ENCODE peak calls at places on chromosomes 4 and X, in eight cellular contexts. O is MM.1S, M is PC-3, A is fibroblast of lung, H is neural progenitor cell, R is H9, T is IMR-90, V is DND-41. B is an unnamed sample.

GRCh38 chrX:115400960-115401359 is 111.4 kb downstream of the LUZP4 start:
- DNase-seq in O (no peak), M (no peak), H (peak), T (no peak), A (no peak), R (peak), V (no peak), B (no peak)

GRCh38 chrX:20487227-20487626 is 220.5 kb upstream of the RPS6KA3 start:
- DNase-seq in V (no peak), T (peak), O (no peak), R (no peak), M (peak), H (no peak), A (peak), B (peak)

GRCh38 chr4:125704726-125705125 is 390.0 kb downstream of the FAT4 start:
- DNase-seq in A (peak), M (peak), H (no peak), V (no peak), O (no peak), T (peak), R (no peak), B (no peak)

GRCh38 chr4:52234539-52235174 is 183.6 kb downstream of the SPATA18 start:
- DNase-seq in H (peak), O (no peak), M (peak), A (no peak), R (no peak), T (peak), V (no peak), B (no peak)

GRCh38 chr4:113996599-113997177 is 17.2 kb upstream of the ARSJ start:
- DNase-seq in V (no peak), R (no peak), A (peak), H (no peak), M (peak), O (no peak), T (peak), B (peak)

GRCh38 chr4:8351931-8352367 is 82.4 kb downstream of the HTRA3 start:
- DNase-seq in A (peak), M (no peak), R (no peak), H (no peak), O (no peak), V (peak), T (peak), B (no peak)

GRCh38 chrX:81336455-81337144 is 134.7 kb downstream of the SH3BGRL start:
- DNase-seq in M (no peak), O (no peak), A (peak), H (no peak), R (no peak), T (peak), V (no peak), B (no peak)

GRCh38 chrX:109281478-109282275 is 200.2 kb downstream of the GUCY2F start:
- DNase-seq in A (peak), T (no peak), M (no peak), O (peak), V (no peak), H (peak), R (no peak), B (no peak)

GRCh38 chrX:7372843-7373525 is 225.0 kb upstream of the PUDP start:
- DNase-seq in H (no peak), M (peak), O (no peak), V (no peak), R (no peak), T (peak), A (peak), B (peak)

GRCh38 chr4:60201052-60201673 is 999.0 kb upstream of the ADGRL3 start:
- DNase-seq in A (peak), O (peak), T (peak), V (peak), R (peak), M (peak), H (peak), B (no peak)

GRCh38 chr4:174398728-174399127 is 115.0 kb downstream of the CEP44 start:
- DNase-seq in A (peak), T (peak), M (peak), V (no peak), H (no peak), R (no peak), O (no peak), B (no peak)

GRCh38 chr4:89226665-89227572 is 80.7 kb downstream of the GPRIN3 start:
- DNase-seq in R (peak), T (peak), H (peak), V (peak), A (peak), O (peak), M (peak), B (peak)

GRCh38 chr4:17165256-17165655 is 266.8 kb upstream of the LDB2 start:
- DNase-seq in A (peak), H (no peak), M (no peak), T (peak), O (no peak), V (no peak), R (no peak), B (no peak)

GRCh38 chr4:164440196-164440595 is 313.7 kb upstream of the SMIM31 start:
- DNase-seq in O (no peak), A (peak), M (peak), V (no peak), R (no peak), H (no peak), T (peak), B (peak)

GRCh38 chr4:77347341-77347740 is 190.3 kb downstream of the CCNG2 start:
- DNase-seq in M (no peak), T (no peak), A (no peak), H (no peak), R (no peak), V (no peak), O (no peak), B (no peak)

GRCh38 chrX:44314855-44315254 is 28.6 kb downstream of the EFHC2 start:
- DNase-seq in V (no peak), O (no peak), A (no peak), T (no peak), M (no peak), R (no peak), H (no peak), B (no peak)

DNA sequence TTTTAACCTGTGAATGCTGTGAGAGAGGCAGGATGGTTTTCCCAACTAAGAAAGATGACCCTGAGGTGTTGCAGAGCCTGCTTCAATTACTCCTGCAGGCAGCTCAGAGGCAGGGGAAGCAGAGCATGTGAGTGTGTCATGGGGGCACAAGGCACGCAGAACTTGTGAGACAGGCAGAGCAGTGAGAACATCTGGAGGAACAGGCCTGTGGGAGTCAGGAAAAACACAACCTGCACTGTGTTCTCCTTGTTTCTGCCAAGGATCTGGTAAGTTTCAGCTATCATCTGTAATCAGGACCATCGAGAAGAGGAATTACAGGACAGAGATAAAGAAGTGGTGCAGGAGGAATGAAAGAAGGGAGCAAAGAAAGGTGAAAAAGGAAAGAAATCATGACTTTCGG is 741.8 kb upstream of the INTU start:
- DNase-seq in M (no peak), V (no peak), H (peak), T (peak), A (peak), O (no peak), R (no peak), B (no peak)
- H3K27ac ChIP-seq in M (no peak), V (no peak), H (no peak), T (peak), A (no peak), O (no peak), R (no peak), B (no peak)

GRCh38 chr4:161702287-161702686 is 461.5 kb downstream of the FSTL5 start:
- DNase-seq in A (no peak), V (no peak), R (no peak), O (no peak), M (peak), H (no peak), T (no peak), B (no peak)
- TF ChIP-seq CTCF in A (no peak), V (no peak), R (peak), O (peak), M (peak), H (peak), T (no peak), B (no peak)

GRCh38 chr4:80434238-80434637 is 98.7 kb downstream of the CFAP299 start:
- DNase-seq in A (peak), V (no peak), H (no peak), T (peak), M (peak), R (no peak), O (no peak), B (no peak)

GRCh38 chr4:80425701-80426100 is 90.2 kb downstream of the CFAP299 start:
- DNase-seq in O (no peak), H (no peak), M (no peak), T (no peak), V (no peak), A (no peak), R (no peak), B (no peak)

DNA sequence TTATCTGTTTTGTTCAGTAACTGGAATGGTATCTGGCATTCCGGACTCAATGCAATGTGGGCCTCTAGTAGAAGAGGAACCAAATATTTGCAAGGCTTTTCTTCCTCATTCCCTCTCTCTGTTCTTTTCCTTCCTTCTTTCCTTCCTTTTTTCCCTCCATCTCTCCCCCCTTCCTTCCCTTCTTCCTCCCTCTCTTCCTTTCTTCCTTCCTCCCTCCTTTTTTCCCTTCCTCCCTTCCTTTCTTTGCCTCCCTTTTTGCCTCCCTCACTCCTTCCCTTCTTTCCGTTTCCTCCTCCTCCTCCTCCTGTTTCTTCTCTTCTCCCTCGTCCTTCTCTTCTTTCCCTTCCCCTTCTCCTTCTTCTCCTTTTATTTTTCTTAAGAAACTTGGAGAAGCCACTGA is 95.7 kb downstream of the CFAP299 start:
- DNase-seq in H (no peak), A (no peak), O (no peak), R (no peak), V (no peak), M (no peak), T (no peak), B (no peak)
- H2AFZ ChIP-seq in H (no peak), A (no peak), O (no peak), R (no peak), V (no peak), M (no peak), T (no peak), B (no peak)

DNA sequence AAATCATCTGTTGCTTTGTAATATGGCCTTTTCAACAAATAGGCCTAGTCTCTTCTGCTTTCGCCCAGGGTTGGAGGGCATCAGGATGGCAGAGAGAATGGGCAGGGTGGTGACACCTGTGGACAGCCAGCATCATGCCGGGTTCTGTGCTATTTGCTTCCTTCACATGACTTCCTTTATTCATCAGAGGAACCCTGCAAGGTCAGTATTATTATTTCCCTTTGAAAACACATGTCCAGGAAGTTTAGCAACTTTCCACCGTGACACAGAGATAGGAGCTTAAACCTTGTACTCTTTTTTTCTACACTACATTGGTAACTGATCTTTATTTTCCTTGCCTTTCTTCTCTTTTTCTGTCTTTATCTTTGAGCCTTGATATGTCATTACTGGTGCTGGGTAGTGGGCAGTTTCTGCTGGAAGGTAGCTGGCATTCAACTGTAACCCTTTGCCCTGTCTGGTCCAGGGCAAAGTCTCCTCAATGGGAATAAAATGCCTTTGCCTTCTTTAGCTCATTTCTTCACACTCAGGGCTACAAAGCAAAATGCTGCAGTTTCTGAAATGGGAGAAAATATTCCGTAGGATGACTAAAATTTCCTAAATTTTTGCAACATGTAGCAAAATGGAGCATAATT is 5.0 kb upstream of the MGST2 start:
- DNase-seq in A (no peak), O (no peak), R (no peak), H (no peak), T (no peak), V (no peak), M (no peak), B (no peak)
- H3K27ac ChIP-seq in A (no peak), O (no peak), R (no peak), H (no peak), T (no peak), V (no peak), M (no peak), B (no peak)

GRCh38 chrX:8629871-8630270 is 102.1 kb downstream of the ANOS1 start:
- DNase-seq in R (no peak), V (no peak), T (peak), H (no peak), M (peak), A (peak), O (no peak), B (peak)
- TF ChIP-seq CTCF in R (no peak), V (no peak), T (no peak), H (no peak), M (no peak), A (no peak), O (no peak), B (no peak)

GRCh38 chrX:38805294-38806053 is 4.2 kb downstream of the MID1IP1 start:
- DNase-seq in V (peak), A (peak), O (peak), H (peak), R (peak), T (peak), M (peak), B (no peak)

GRCh38 chrX:38803609-38804480 is 2.6 kb downstream of the MID1IP1 start:
- DNase-seq in R (peak), T (peak), A (peak), M (peak), V (peak), H (peak), O (peak), B (no peak)

GRCh38 chrX:38800981-38801845 is at the start of gene MID1IP1:
- DNase-seq in T (peak), R (peak), O (peak), V (peak), H (peak), M (peak), A (peak), B (peak)

GRCh38 chrX:38804481-38805293 is 3.4 kb downstream of the MID1IP1 start:
- DNase-seq in R (no peak), H (peak), M (peak), A (no peak), V (peak), T (no peak), O (peak), B (no peak)

DNA sequence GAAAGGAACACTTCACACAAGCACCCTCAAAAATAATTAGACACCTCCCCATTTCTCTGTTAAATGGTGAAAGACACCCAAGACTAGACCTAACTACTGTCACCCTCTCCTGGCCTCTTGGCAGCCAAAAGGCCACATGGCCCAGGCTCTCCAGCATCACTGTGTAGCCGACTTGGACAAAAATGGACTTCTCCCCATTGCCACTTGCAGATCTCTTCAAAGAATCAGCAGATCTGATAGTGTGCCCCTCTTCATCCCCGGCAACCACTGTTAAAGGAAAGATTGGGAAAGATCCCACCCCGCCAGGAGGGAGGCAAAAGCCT is 2.0 kb downstream of the MID1IP1 start:
- DNase-seq in H (no peak), T (no peak), O (peak), M (no peak), R (no peak), V (no peak), A (no peak), B (no peak)
- H2AFZ ChIP-seq in H (no peak), T (peak), O (no peak), M (peak), R (no peak), V (no peak), A (no peak), B (no peak)

B was measured in keratinocyte.